ENCODE peak calls at places on chromosomes 7 and 10, in five cellular contexts. One of them, this sample, is unnamed.

GRCh38 chr7:28407643-28408042 is 4.7 kb upstream of the CREB5 start:
- DNase-seq in Panc1: no peak
- DNase-seq in CD4-positive, alpha-beta memory T cell: no peak
- DNase-seq in mesendoderm: no peak
- DNase-seq in GM23248: peak; percentile 87
- DNase-seq in this sample: peak; percentile 82

GRCh38 chr10:17412323-17412722 is 42.1 kb downstream of the ST8SIA6 start:
- DNase-seq in Panc1: no peak
- DNase-seq in CD4-positive, alpha-beta memory T cell: no peak
- DNase-seq in mesendoderm: peak; percentile 67
- DNase-seq in GM23248: no peak
- DNase-seq in this sample: no peak

GRCh38 chr7:96426027-96426426 is 104.1 kb upstream of the SLC25A13 start:
- DNase-seq in Panc1: no peak
- DNase-seq in CD4-positive, alpha-beta memory T cell: no peak
- DNase-seq in mesendoderm: no peak
- DNase-seq in GM23248: no peak
- DNase-seq in this sample: peak; percentile 2

GRCh38 chr10:45418417-45418858 is 44.4 kb downstream of the ALOX5 start:
- DNase-seq in Panc1: no peak
- DNase-seq in CD4-positive, alpha-beta memory T cell: no peak
- DNase-seq in mesendoderm: no peak
- DNase-seq in GM23248: no peak
- DNase-seq in this sample: no peak

GRCh38 chr10:124048371-124049290 is 44.8 kb downstream of the CHST15 start:
- DNase-seq in Panc1: no peak
- DNase-seq in CD4-positive, alpha-beta memory T cell: no peak
- DNase-seq in mesendoderm: no peak
- DNase-seq in GM23248: no peak
- DNase-seq in this sample: no peak

GRCh38 chr7:132480534-132480933 is 95.7 kb downstream of the PLXNA4 start:
- DNase-seq in Panc1: no peak
- DNase-seq in CD4-positive, alpha-beta memory T cell: no peak
- DNase-seq in mesendoderm: no peak
- DNase-seq in GM23248: no peak
- DNase-seq in this sample: no peak

GRCh38 chr7:47329320-47329926 is 252.5 kb downstream of the TNS3 start:
- DNase-seq in Panc1: no peak
- DNase-seq in CD4-positive, alpha-beta memory T cell: no peak
- DNase-seq in mesendoderm: no peak
- DNase-seq in GM23248: no peak
- DNase-seq in this sample: no peak

GRCh38 chr10:25063157-25063556 is 46.7 kb downstream of the THNSL1 start:
- DNase-seq in Panc1: no peak
- DNase-seq in CD4-positive, alpha-beta memory T cell: no peak
- DNase-seq in mesendoderm: no peak
- DNase-seq in GM23248: no peak
- DNase-seq in this sample: no peak

GRCh38 chr10:132545659-132546367 is 8.2 kb downstream of the INPP5A start:
- DNase-seq in Panc1: no peak
- DNase-seq in CD4-positive, alpha-beta memory T cell: no peak
- DNase-seq in mesendoderm: no peak
- DNase-seq in GM23248: no peak
- DNase-seq in this sample: no peak

GRCh38 chr10:3805227-3805790 is 20.3 kb upstream of the KLF6 start:
- DNase-seq in Panc1: peak; percentile 91
- DNase-seq in CD4-positive, alpha-beta memory T cell: peak; percentile 91
- DNase-seq in mesendoderm: no peak
- DNase-seq in GM23248: peak; percentile 96
- DNase-seq in this sample: no peak

GRCh38 chr7:133545613-133546012 is 292.7 kb downstream of the EXOC4 start:
- DNase-seq in Panc1: no peak
- DNase-seq in CD4-positive, alpha-beta memory T cell: no peak
- DNase-seq in mesendoderm: no peak
- DNase-seq in GM23248: peak; percentile 25
- DNase-seq in this sample: no peak

GRCh38 chr7:116139007-116139406 is 71.3 kb upstream of the TES start:
- DNase-seq in Panc1: no peak
- DNase-seq in CD4-positive, alpha-beta memory T cell: no peak
- DNase-seq in mesendoderm: peak; percentile 17
- DNase-seq in GM23248: peak; percentile 32
- DNase-seq in this sample: peak; percentile 60

GRCh38 chr7:150941983-150942590 is 36.0 kb downstream of the KCNH2 start:
- DNase-seq in Panc1: no peak
- DNase-seq in CD4-positive, alpha-beta memory T cell: peak; percentile 49
- DNase-seq in mesendoderm: peak; percentile 28
- DNase-seq in GM23248: no peak
- DNase-seq in this sample: no peak

GRCh38 chr7:134045716-134046115 is 81.4 kb upstream of the LRGUK start:
- DNase-seq in Panc1: no peak
- DNase-seq in CD4-positive, alpha-beta memory T cell: no peak
- DNase-seq in mesendoderm: no peak
- DNase-seq in GM23248: no peak
- DNase-seq in this sample: no peak

GRCh38 chr7:50660040-50660829 is 95.0 kb upstream of the DDC start:
- DNase-seq in Panc1: no peak
- DNase-seq in CD4-positive, alpha-beta memory T cell: peak; percentile 41
- DNase-seq in mesendoderm: no peak
- DNase-seq in GM23248: no peak
- DNase-seq in this sample: no peak

GRCh38 chr7:152335900-152336571 is 99.8 kb downstream of the KMT2C start:
- DNase-seq in Panc1: no peak
- DNase-seq in CD4-positive, alpha-beta memory T cell: peak; percentile 20
- DNase-seq in mesendoderm: no peak
- DNase-seq in GM23248: peak; percentile 9
- DNase-seq in this sample: no peak

GRCh38 chr7:26278769-26279168 is 12.9 kb upstream of the SNX10 start:
- DNase-seq in Panc1: no peak
- DNase-seq in CD4-positive, alpha-beta memory T cell: peak; percentile 24
- DNase-seq in mesendoderm: no peak
- DNase-seq in GM23248: peak; percentile 52
- DNase-seq in this sample: no peak

GRCh38 chr7:108028111-108028510 is 25.1 kb upstream of the LAMB1 start:
- DNase-seq in Panc1: no peak
- DNase-seq in CD4-positive, alpha-beta memory T cell: no peak
- DNase-seq in mesendoderm: no peak
- DNase-seq in GM23248: no peak
- DNase-seq in this sample: no peak

GRCh38 chr10:75430000-75430763 is 1.2 kb upstream of the LRMDA start:
- DNase-seq in Panc1: no peak
- DNase-seq in CD4-positive, alpha-beta memory T cell: no peak
- DNase-seq in mesendoderm: peak; percentile 90
- DNase-seq in GM23248: no peak
- DNase-seq in this sample: peak; percentile 50

GRCh38 chr7:90764848-90765570 is 168.9 kb downstream of the CDK14 start:
- DNase-seq in Panc1: no peak
- DNase-seq in CD4-positive, alpha-beta memory T cell: no peak
- DNase-seq in mesendoderm: peak; percentile 42
- DNase-seq in GM23248: no peak
- DNase-seq in this sample: no peak
- H3K27ac ChIP-seq in Panc1: no peak overlapping the region
- H3K27ac ChIP-seq in CD4-positive, alpha-beta memory T cell: no peak overlapping the region
- H3K27ac ChIP-seq in mesendoderm: no peak overlapping the region
- H3K27ac ChIP-seq in GM23248: no peak overlapping the region
- H3K27ac ChIP-seq in this sample: no peak overlapping the region

GRCh38 chr10:58341422-58341821 is 6.6 kb downstream of the UBE2D1 start:
- DNase-seq in Panc1: no peak
- DNase-seq in CD4-positive, alpha-beta memory T cell: no peak
- DNase-seq in mesendoderm: no peak
- DNase-seq in GM23248: no peak
- DNase-seq in this sample: no peak
- H3K27ac ChIP-seq in Panc1: no peak overlapping the region
- H3K27ac ChIP-seq in CD4-positive, alpha-beta memory T cell: no peak overlapping the region
- H3K27ac ChIP-seq in mesendoderm: no peak overlapping the region
- H3K27ac ChIP-seq in GM23248: no peak overlapping the region
- H3K27ac ChIP-seq in this sample: no peak overlapping the region

GRCh38 chr10:926075-926698 is 5.3 kb downstream of the LARP4B start:
- DNase-seq in Panc1: no peak
- DNase-seq in CD4-positive, alpha-beta memory T cell: no peak
- DNase-seq in mesendoderm: no peak
- DNase-seq in GM23248: no peak
- DNase-seq in this sample: no peak
- H3K27ac ChIP-seq in Panc1: no peak overlapping the region
- H3K27ac ChIP-seq in CD4-positive, alpha-beta memory T cell: no peak overlapping the region
- H3K27ac ChIP-seq in mesendoderm: no peak overlapping the region
- H3K27ac ChIP-seq in GM23248: no peak overlapping the region
- H3K27ac ChIP-seq in this sample: no peak overlapping the region

GRCh38 chr7:114981323-114981722 is 59.4 kb downstream of the MDFIC start:
- DNase-seq in Panc1: no peak
- DNase-seq in CD4-positive, alpha-beta memory T cell: no peak
- DNase-seq in mesendoderm: peak; percentile 16
- DNase-seq in GM23248: no peak
- DNase-seq in this sample: no peak

GRCh38 chr7:114977277-114977676 is 55.4 kb downstream of the MDFIC start:
- DNase-seq in Panc1: no peak
- DNase-seq in CD4-positive, alpha-beta memory T cell: no peak
- DNase-seq in mesendoderm: peak; percentile 78
- DNase-seq in GM23248: no peak
- DNase-seq in this sample: no peak

GRCh38 chr7:114976666-114977065 is 54.8 kb downstream of the MDFIC start:
- DNase-seq in Panc1: no peak
- DNase-seq in CD4-positive, alpha-beta memory T cell: no peak
- DNase-seq in mesendoderm: no peak
- DNase-seq in GM23248: peak; percentile 31
- DNase-seq in this sample: no peak

GRCh38 chr7:114979803-114980507 is 58.1 kb downstream of the MDFIC start:
- DNase-seq in Panc1: no peak
- DNase-seq in CD4-positive, alpha-beta memory T cell: no peak
- DNase-seq in mesendoderm: no peak
- DNase-seq in GM23248: no peak
- DNase-seq in this sample: no peak

GRCh38 chr7:114979388-114979787 is 57.5 kb downstream of the MDFIC start:
- DNase-seq in Panc1: no peak
- DNase-seq in CD4-positive, alpha-beta memory T cell: no peak
- DNase-seq in mesendoderm: peak; percentile 66
- DNase-seq in GM23248: no peak
- DNase-seq in this sample: no peak
- H3K27ac ChIP-seq in Panc1: no peak overlapping the region
- H3K27ac ChIP-seq in CD4-positive, alpha-beta memory T cell: no peak overlapping the region
- H3K27ac ChIP-seq in mesendoderm: no peak overlapping the region
- H3K27ac ChIP-seq in GM23248: no peak overlapping the region
- H3K27ac ChIP-seq in this sample: no peak overlapping the region

DNA sequence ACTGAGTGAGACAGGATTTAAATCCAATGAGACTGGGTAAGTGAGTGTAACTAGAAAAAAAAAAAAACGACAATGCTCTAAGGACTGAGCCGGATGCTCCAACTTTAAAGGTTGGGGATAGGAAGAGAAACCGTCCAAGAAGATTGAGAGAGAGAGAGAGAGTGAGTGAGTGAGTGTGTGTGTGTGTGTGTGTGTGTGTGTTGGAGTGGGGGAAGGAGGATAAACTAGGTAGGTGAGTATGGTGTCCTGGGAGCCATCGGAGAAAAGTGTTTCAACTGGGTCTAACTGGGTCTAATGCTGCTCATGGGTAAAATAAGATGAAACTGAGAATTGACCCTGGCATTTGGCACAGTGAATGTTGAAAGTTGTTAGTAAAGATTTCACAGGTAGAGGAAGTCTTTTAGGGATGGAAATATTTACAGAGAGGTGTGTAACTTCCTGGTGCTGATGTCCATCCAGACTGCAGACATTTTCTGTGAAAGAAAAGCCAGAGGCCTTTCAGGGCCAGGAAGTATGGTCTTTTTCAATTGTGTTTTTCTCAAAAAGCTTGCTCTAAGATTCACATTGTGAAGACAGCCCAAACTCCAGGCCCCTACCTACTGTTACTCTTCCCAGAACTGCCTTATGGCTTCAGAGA is 14.2 kb downstream of the ENTPD1 start:
- DNase-seq in Panc1: no peak
- DNase-seq in CD4-positive, alpha-beta memory T cell: no peak
- DNase-seq in mesendoderm: no peak
- DNase-seq in GM23248: no peak
- DNase-seq in this sample: no peak
- H3K27ac ChIP-seq in Panc1: no peak overlapping the region
- H3K27ac ChIP-seq in CD4-positive, alpha-beta memory T cell: no peak overlapping the region
- H3K27ac ChIP-seq in mesendoderm: no peak overlapping the region
- H3K27ac ChIP-seq in GM23248: no peak overlapping the region
- H3K27ac ChIP-seq in this sample: no peak overlapping the region

DNA sequence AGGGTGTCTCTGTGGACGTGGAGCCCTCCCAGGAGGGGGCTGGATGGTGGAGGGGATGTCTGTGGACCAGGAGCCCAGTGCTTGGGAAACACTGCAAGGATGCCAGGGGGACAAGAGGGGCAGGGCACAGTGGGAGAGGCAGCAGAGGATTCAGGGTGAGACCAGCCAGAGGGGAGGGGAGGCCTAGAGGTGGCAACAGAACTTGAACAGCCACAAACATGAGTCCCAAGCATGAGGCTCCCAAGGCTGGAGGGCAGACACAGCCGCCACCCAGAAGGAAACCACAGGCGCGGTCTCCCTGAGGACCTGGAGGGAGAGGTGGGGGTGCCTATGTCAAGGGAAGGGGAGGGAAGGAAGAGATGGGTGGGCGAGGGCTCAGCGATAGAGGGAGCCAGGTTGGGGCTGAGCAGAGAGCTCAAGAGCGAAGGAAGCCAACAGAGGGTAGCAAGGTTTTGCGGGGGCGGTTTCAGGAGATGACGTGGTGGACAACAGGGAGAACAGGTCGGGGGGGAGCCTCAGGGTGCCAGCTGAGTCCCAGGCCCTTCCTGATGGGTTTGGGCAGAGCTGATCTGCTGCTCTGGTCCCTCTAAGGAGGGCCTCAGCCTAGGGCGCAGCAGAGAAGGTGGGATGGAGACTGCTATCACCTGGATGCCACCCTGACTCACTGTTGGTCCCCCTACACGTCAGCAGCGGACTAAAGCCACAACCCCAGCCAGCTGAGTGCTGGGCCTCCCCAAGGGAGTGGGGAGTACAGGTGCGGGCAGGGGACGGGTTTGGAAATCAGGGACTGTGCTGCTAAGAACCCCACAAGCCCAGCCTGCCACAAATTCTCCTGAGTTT is 6.7 kb upstream of the PILRA start:
- DNase-seq in Panc1: no peak
- DNase-seq in CD4-positive, alpha-beta memory T cell: no peak
- DNase-seq in mesendoderm: no peak
- DNase-seq in GM23248: no peak
- DNase-seq in this sample: no peak
- H3K27ac ChIP-seq in Panc1: no peak overlapping the region
- H3K27ac ChIP-seq in CD4-positive, alpha-beta memory T cell: no peak overlapping the region
- H3K27ac ChIP-seq in mesendoderm: no peak overlapping the region
- H3K27ac ChIP-seq in GM23248: no peak overlapping the region
- H3K27ac ChIP-seq in this sample: no peak overlapping the region

GRCh38 chr10:77804371-77804770 is 122.2 kb downstream of the DLG5 start:
- DNase-seq in Panc1: no peak
- DNase-seq in CD4-positive, alpha-beta memory T cell: no peak
- DNase-seq in mesendoderm: no peak
- DNase-seq in GM23248: no peak
- DNase-seq in this sample: no peak

GRCh38 chr10:77800320-77800719 is 126.2 kb downstream of the DLG5 start:
- DNase-seq in Panc1: no peak
- DNase-seq in CD4-positive, alpha-beta memory T cell: no peak
- DNase-seq in mesendoderm: no peak
- DNase-seq in GM23248: no peak
- DNase-seq in this sample: no peak

GRCh38 chr10:77799352-77799751 is 127.2 kb downstream of the DLG5 start:
- DNase-seq in Panc1: no peak
- DNase-seq in CD4-positive, alpha-beta memory T cell: peak; percentile 63
- DNase-seq in mesendoderm: no peak
- DNase-seq in GM23248: no peak
- DNase-seq in this sample: no peak

GRCh38 chr10:77800738-77801266 is 125.8 kb downstream of the DLG5 start:
- DNase-seq in Panc1: no peak
- DNase-seq in CD4-positive, alpha-beta memory T cell: no peak
- DNase-seq in mesendoderm: no peak
- DNase-seq in GM23248: no peak
- DNase-seq in this sample: no peak

GRCh38 chr10:77801474-77802238 is 124.9 kb downstream of the DLG5 start:
- DNase-seq in Panc1: no peak
- DNase-seq in CD4-positive, alpha-beta memory T cell: peak; percentile 55
- DNase-seq in mesendoderm: peak; percentile 8
- DNase-seq in GM23248: peak; percentile 77
- DNase-seq in this sample: peak; percentile 63
- H3K27ac ChIP-seq in Panc1: no peak overlapping the region
- H3K27ac ChIP-seq in CD4-positive, alpha-beta memory T cell: peak overlapping the region; percentile 46
- H3K27ac ChIP-seq in mesendoderm: no peak overlapping the region
- H3K27ac ChIP-seq in GM23248: peak overlapping the region; percentile 9
- H3K27ac ChIP-seq in this sample: peak overlapping the region; percentile 46